ENCODE peak calls at places on chromosomes 12 and 14, in six cellular contexts. One of them, this sample, is unnamed.

GRCh38 chr12:98743362-98743953 is 98.4 kb downstream of the APAF1 start:
- DNase-seq in endothelial cell of umbilical vein: peak
- DNase-seq in HCT116: peak
- DNase-seq in NB4: peak
- DNase-seq in K562: peak
- DNase-seq in A549: peak
- DNase-seq in this sample: peak

GRCh38 chr12:102806110-102806509 is 110.9 kb downstream of the PAH start:
- DNase-seq in NB4: no peak
- DNase-seq in endothelial cell of umbilical vein: no peak
- DNase-seq in K562: no peak
- DNase-seq in A549: no peak
- DNase-seq in HCT116: no peak
- DNase-seq in this sample: no peak

GRCh38 chr12:127928615-127929014 is 338.4 kb upstream of the TMEM132C start:
- DNase-seq in A549: no peak
- DNase-seq in NB4: no peak
- DNase-seq in HCT116: no peak
- DNase-seq in K562: no peak
- DNase-seq in endothelial cell of umbilical vein: no peak
- DNase-seq in this sample: no peak

GRCh38 chr14:51644215-51644969 is 7.3 kb upstream of the FRMD6 start:
- DNase-seq in endothelial cell of umbilical vein: no peak
- DNase-seq in HCT116: no peak
- DNase-seq in A549: no peak
- DNase-seq in K562: no peak
- DNase-seq in NB4: no peak
- DNase-seq in this sample: no peak

GRCh38 chr14:52314521-52315354 is 626 bp downstream of the PTGER2 start:
- DNase-seq in endothelial cell of umbilical vein: peak
- DNase-seq in HCT116: no peak
- DNase-seq in K562: no peak
- DNase-seq in A549: no peak
- DNase-seq in NB4: peak
- DNase-seq in this sample: peak

GRCh38 chr12:91355150-91356006 is 172.8 kb upstream of the DCN start:
- DNase-seq in HCT116: peak
- DNase-seq in A549: peak
- DNase-seq in NB4: peak
- DNase-seq in K562: peak
- DNase-seq in endothelial cell of umbilical vein: peak
- DNase-seq in this sample: peak

GRCh38 chr12:31508436-31509150 is 82.3 kb downstream of the DENND5B start:
- DNase-seq in A549: no peak
- DNase-seq in K562: no peak
- DNase-seq in NB4: no peak
- DNase-seq in endothelial cell of umbilical vein: no peak
- DNase-seq in HCT116: no peak
- DNase-seq in this sample: no peak

GRCh38 chr12:108419949-108420348 is 80.8 kb upstream of the CMKLR1 start:
- DNase-seq in NB4: no peak
- DNase-seq in A549: no peak
- DNase-seq in K562: no peak
- DNase-seq in HCT116: no peak
- DNase-seq in endothelial cell of umbilical vein: no peak
- DNase-seq in this sample: no peak

GRCh38 chr12:80553316-80553715 is 109.3 kb downstream of the PTPRQ start:
- DNase-seq in endothelial cell of umbilical vein: peak
- DNase-seq in HCT116: peak
- DNase-seq in A549: peak
- DNase-seq in K562: no peak
- DNase-seq in NB4: no peak
- DNase-seq in this sample: no peak

GRCh38 chr14:98906123-98906995 is 365.6 kb downstream of the BCL11B start:
- DNase-seq in NB4: no peak
- DNase-seq in endothelial cell of umbilical vein: no peak
- DNase-seq in HCT116: peak
- DNase-seq in A549: peak
- DNase-seq in K562: no peak
- DNase-seq in this sample: no peak

GRCh38 chr12:1606021-1606622 is 11.7 kb upstream of the FBXL14 start:
- DNase-seq in K562: peak
- DNase-seq in HCT116: peak
- DNase-seq in NB4: peak
- DNase-seq in A549: peak
- DNase-seq in endothelial cell of umbilical vein: peak
- DNase-seq in this sample: peak

GRCh38 chr12:28890664-28891063 is 258.4 kb upstream of the FAR2 start:
- DNase-seq in K562: no peak
- DNase-seq in endothelial cell of umbilical vein: no peak
- DNase-seq in HCT116: no peak
- DNase-seq in A549: no peak
- DNase-seq in NB4: no peak
- DNase-seq in this sample: no peak

GRCh38 chr12:4285070-4285469 is 11.5 kb downstream of the CCND2 start:
- DNase-seq in NB4: no peak
- DNase-seq in A549: no peak
- DNase-seq in HCT116: no peak
- DNase-seq in K562: no peak
- DNase-seq in endothelial cell of umbilical vein: no peak
- DNase-seq in this sample: no peak

GRCh38 chr14:104339829-104340228 is 201.4 kb downstream of the KIF26A start:
- DNase-seq in K562: no peak
- DNase-seq in NB4: no peak
- DNase-seq in A549: no peak
- DNase-seq in HCT116: no peak
- DNase-seq in endothelial cell of umbilical vein: no peak
- DNase-seq in this sample: no peak

GRCh38 chr14:104264495-104265265 is 126.3 kb downstream of the KIF26A start:
- DNase-seq in A549: no peak
- DNase-seq in endothelial cell of umbilical vein: no peak
- DNase-seq in NB4: no peak
- DNase-seq in HCT116: no peak
- DNase-seq in K562: no peak
- DNase-seq in this sample: peak

GRCh38 chr14:33611405-33612183 is 339.3 kb downstream of the EGLN3 start:
- DNase-seq in A549: no peak
- DNase-seq in endothelial cell of umbilical vein: peak
- DNase-seq in NB4: no peak
- DNase-seq in HCT116: no peak
- DNase-seq in K562: no peak
- DNase-seq in this sample: peak

GRCh38 chr14:74400328-74400727 is 25.7 kb downstream of the SYNDIG1L start:
- DNase-seq in endothelial cell of umbilical vein: no peak
- DNase-seq in NB4: peak
- DNase-seq in HCT116: peak
- DNase-seq in K562: peak
- DNase-seq in A549: peak
- DNase-seq in this sample: peak

GRCh38 chr12:61037792-61038191 is 1222.4 kb upstream of the USP15 start:
- DNase-seq in HCT116: no peak
- DNase-seq in endothelial cell of umbilical vein: no peak
- DNase-seq in A549: no peak
- DNase-seq in K562: no peak
- DNase-seq in NB4: no peak
- DNase-seq in this sample: no peak

GRCh38 chr14:20327005-20327869 is 5.8 kb downstream of the CCNB1IP1 start:
- DNase-seq in K562: peak
- DNase-seq in endothelial cell of umbilical vein: peak
- DNase-seq in A549: peak
- DNase-seq in HCT116: peak
- DNase-seq in NB4: peak
- DNase-seq in this sample: no peak

GRCh38 chr14:31582286-31582691 is 21.1 kb downstream of the NUBPL start:
- DNase-seq in HCT116: no peak
- DNase-seq in endothelial cell of umbilical vein: peak
- DNase-seq in K562: no peak
- DNase-seq in A549: no peak
- DNase-seq in NB4: no peak
- DNase-seq in this sample: no peak

GRCh38 chr14:52043690-52044089 is 25.2 kb downstream of the NID2 start:
- DNase-seq in NB4: peak
- DNase-seq in K562: peak
- DNase-seq in A549: peak
- DNase-seq in HCT116: peak
- DNase-seq in endothelial cell of umbilical vein: peak
- DNase-seq in this sample: peak

GRCh38 chr14:47674546-47675238 is 713 bp downstream of the MDGA2 start:
- DNase-seq in HCT116: no peak
- DNase-seq in NB4: no peak
- DNase-seq in K562: no peak
- DNase-seq in endothelial cell of umbilical vein: no peak
- DNase-seq in A549: no peak
- DNase-seq in this sample: peak

GRCh38 chr12:120121766-120122293 is 5.3 kb upstream of the RAB35 start:
- DNase-seq in endothelial cell of umbilical vein: no peak
- DNase-seq in HCT116: no peak
- DNase-seq in NB4: no peak
- DNase-seq in A549: no peak
- DNase-seq in K562: no peak
- DNase-seq in this sample: no peak

GRCh38 chr12:52331833-52332232 is 10.6 kb upstream of the KRT83 start:
- DNase-seq in K562: no peak
- DNase-seq in A549: no peak
- DNase-seq in endothelial cell of umbilical vein: no peak
- DNase-seq in HCT116: no peak
- DNase-seq in NB4: no peak
- DNase-seq in this sample: no peak

GRCh38 chr14:68627050-68627867 is 165.6 kb downstream of the ZFP36L1 start:
- DNase-seq in NB4: no peak
- DNase-seq in HCT116: no peak
- DNase-seq in endothelial cell of umbilical vein: no peak
- DNase-seq in A549: peak
- DNase-seq in K562: no peak
- DNase-seq in this sample: no peak

GRCh38 chr14:68630081-68630571 is 162.7 kb downstream of the ZFP36L1 start:
- DNase-seq in endothelial cell of umbilical vein: no peak
- DNase-seq in K562: peak
- DNase-seq in HCT116: no peak
- DNase-seq in A549: no peak
- DNase-seq in NB4: no peak
- DNase-seq in this sample: no peak

GRCh38 chr14:68627868-68628604 is 164.8 kb downstream of the ZFP36L1 start:
- DNase-seq in endothelial cell of umbilical vein: no peak
- DNase-seq in A549: no peak
- DNase-seq in NB4: no peak
- DNase-seq in HCT116: peak
- DNase-seq in K562: no peak
- DNase-seq in this sample: peak

GRCh38 chr14:68630611-68631013 is 162.3 kb downstream of the ZFP36L1 start:
- DNase-seq in endothelial cell of umbilical vein: no peak
- DNase-seq in NB4: no peak
- DNase-seq in HCT116: no peak
- DNase-seq in K562: no peak
- DNase-seq in A549: no peak
- DNase-seq in this sample: no peak

DNA sequence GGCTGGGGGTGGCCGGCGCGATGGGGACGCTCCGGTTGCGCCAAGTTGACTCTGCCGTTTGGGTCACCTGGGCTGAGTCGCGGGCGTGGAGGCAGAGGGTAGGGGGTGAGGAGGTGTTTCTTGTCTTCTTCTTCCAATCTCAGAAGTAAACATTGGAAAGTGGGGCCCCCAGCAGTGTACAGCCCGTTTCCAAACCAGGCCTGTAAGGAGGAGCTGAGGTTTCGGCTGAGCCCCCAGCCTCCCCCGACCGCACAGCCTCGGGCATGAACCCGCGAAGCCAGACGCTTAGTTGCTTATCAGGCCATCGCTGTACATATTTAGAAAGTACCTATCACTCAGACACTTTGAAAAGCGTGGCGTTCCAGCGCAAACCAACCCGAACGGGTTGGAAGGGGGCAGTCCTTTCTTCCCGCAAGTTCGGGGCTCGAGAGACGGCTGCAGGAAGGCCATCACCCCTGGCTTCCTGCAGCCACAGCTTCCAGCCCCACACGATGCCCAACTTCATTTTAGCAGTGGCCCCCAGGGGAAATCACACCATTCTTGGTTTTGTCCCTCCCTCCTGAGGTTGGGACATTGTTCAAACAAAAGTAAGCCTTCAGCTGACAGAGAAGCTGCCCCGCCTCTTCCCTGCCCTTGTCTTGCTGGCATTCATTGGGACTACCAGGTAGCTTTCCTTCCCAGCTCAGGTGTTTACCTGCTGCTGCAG is 164.1 kb downstream of the ZFP36L1 start:
- DNase-seq in A549: no peak
- DNase-seq in endothelial cell of umbilical vein: no peak
- DNase-seq in K562: no peak
- DNase-seq in NB4: no peak
- DNase-seq in HCT116: no peak
- DNase-seq in this sample: peak
- TF ChIP-seq MAX in A549: no peak
- TF ChIP-seq MAX in endothelial cell of umbilical vein: no peak
- TF ChIP-seq MAX in K562: no peak
- TF ChIP-seq MAX in NB4: no peak
- TF ChIP-seq MAX in HCT116: no peak
- TF ChIP-seq MAX in this sample: no peak

GRCh38 chr12:106302401-106303201 is at the start of gene TCP11L2:
- DNase-seq in HCT116: no peak
- DNase-seq in endothelial cell of umbilical vein: peak
- DNase-seq in NB4: peak
- DNase-seq in A549: peak
- DNase-seq in K562: peak
- DNase-seq in this sample: peak

GRCh38 chr12:106304797-106305196 is 2.3 kb downstream of the TCP11L2 start:
- DNase-seq in NB4: no peak
- DNase-seq in endothelial cell of umbilical vein: no peak
- DNase-seq in K562: no peak
- DNase-seq in HCT116: no peak
- DNase-seq in A549: no peak
- DNase-seq in this sample: no peak

GRCh38 chr12:106304001-106304421 is 1.5 kb downstream of the TCP11L2 start:
- DNase-seq in NB4: no peak
- DNase-seq in HCT116: no peak
- DNase-seq in K562: no peak
- DNase-seq in endothelial cell of umbilical vein: no peak
- DNase-seq in A549: no peak
- DNase-seq in this sample: no peak

GRCh38 chr12:106301611-106302321 is 767 bp upstream of the TCP11L2 start:
- DNase-seq in A549: peak
- DNase-seq in HCT116: no peak
- DNase-seq in NB4: peak
- DNase-seq in endothelial cell of umbilical vein: peak
- DNase-seq in K562: peak
- DNase-seq in this sample: peak

GRCh38 chr12:106303202-106303820 is 778 bp downstream of the TCP11L2 start:
- DNase-seq in A549: peak
- DNase-seq in K562: peak
- DNase-seq in HCT116: no peak
- DNase-seq in NB4: peak
- DNase-seq in endothelial cell of umbilical vein: peak
- DNase-seq in this sample: peak
- TF ChIP-seq MAX in A549: no peak
- TF ChIP-seq MAX in K562: no peak
- TF ChIP-seq MAX in HCT116: no peak
- TF ChIP-seq MAX in NB4: peak
- TF ChIP-seq MAX in endothelial cell of umbilical vein: no peak
- TF ChIP-seq MAX in this sample: no peak

GRCh38 chr14:35419429-35419841 is 14.9 kb upstream of the NFKBIA start:
- DNase-seq in HCT116: no peak
- DNase-seq in K562: no peak
- DNase-seq in endothelial cell of umbilical vein: peak
- DNase-seq in NB4: no peak
- DNase-seq in A549: no peak
- DNase-seq in this sample: no peak
- TF ChIP-seq MAX in HCT116: no peak
- TF ChIP-seq MAX in K562: no peak
- TF ChIP-seq MAX in endothelial cell of umbilical vein: no peak
- TF ChIP-seq MAX in NB4: no peak
- TF ChIP-seq MAX in A549: no peak
- TF ChIP-seq MAX in this sample: no peak

GRCh38 chr14:35331605-35332516 is 39.7 kb downstream of the PSMA6 start:
- DNase-seq in endothelial cell of umbilical vein: no peak
- DNase-seq in NB4: no peak
- DNase-seq in HCT116: peak
- DNase-seq in A549: no peak
- DNase-seq in K562: no peak
- DNase-seq in this sample: no peak
- TF ChIP-seq MAX in endothelial cell of umbilical vein: no peak
- TF ChIP-seq MAX in NB4: no peak
- TF ChIP-seq MAX in HCT116: peak
- TF ChIP-seq MAX in A549: no peak
- TF ChIP-seq MAX in K562: no peak
- TF ChIP-seq MAX in this sample: no peak